ENCODE peak calls at places on chromosome 13, in nine cellular contexts. Y, U, S, O, G, T, K, A and D are unnamed samples.

GRCh38 chr13:94345374-94346195 is 133.9 kb downstream of the DCT start:
- DNase-seq in Y (no peak), U (no peak), S (no peak), O (no peak), G (no peak), T (peak), K (no peak), A (no peak), D (no peak)

GRCh38 chr13:30868806-30869470 is 37.1 kb upstream of the MEDAG start:
- DNase-seq in Y (no peak), U (no peak), S (no peak), O (no peak), G (no peak), T (peak), K (no peak), A (no peak), D (no peak)

GRCh38 chr13:81987159-81987558 is 1646.2 kb upstream of the SPRY2 start:
- DNase-seq in Y (no peak), U (no peak), S (no peak), O (no peak), G (no peak), T (no peak), K (no peak), A (no peak), D (no peak)

GRCh38 chr13:79307866-79308298 is 98.2 kb downstream of the RBM26 start:
- DNase-seq in Y (no peak), U (no peak), S (no peak), O (peak), G (no peak), T (peak), K (no peak), A (peak), D (no peak)

GRCh38 chr13:22193070-22193469 is 522.2 kb downstream of the FGF9 start:
- DNase-seq in Y (no peak), U (no peak), S (no peak), O (no peak), G (no peak), T (no peak), K (no peak), A (no peak), D (no peak)

GRCh38 chr13:39201075-39201630 is 162.9 kb downstream of the NHLRC3 start:
- DNase-seq in Y (no peak), U (no peak), S (no peak), O (peak), G (no peak), T (no peak), K (no peak), A (no peak), D (no peak)

GRCh38 chr13:31227063-31227462 is 27.3 kb downstream of the B3GLCT start:
- DNase-seq in Y (no peak), U (no peak), S (no peak), O (no peak), G (no peak), T (peak), K (no peak), A (no peak), D (no peak)

GRCh38 chr13:23657056-23657455 is 86.8 kb downstream of the TNFRSF19 start:
- DNase-seq in Y (no peak), U (no peak), S (no peak), O (no peak), G (no peak), T (no peak), K (no peak), A (no peak), D (no peak)

GRCh38 chr13:45242070-45242469 is 41.2 kb upstream of the KCTD4 start:
- DNase-seq in Y (no peak), U (no peak), S (peak), O (no peak), G (no peak), T (peak), K (peak), A (peak), D (no peak)

GRCh38 chr13:41273806-41274441 is 10.5 kb upstream of the MTRF1 start:
- DNase-seq in Y (no peak), U (no peak), S (no peak), O (no peak), G (no peak), T (no peak), K (no peak), A (no peak), D (no peak)

GRCh38 chr13:24741016-24741662 is 22.8 kb upstream of the RNF17 start:
- DNase-seq in Y (no peak), U (no peak), S (no peak), O (no peak), G (no peak), T (no peak), K (no peak), A (no peak), D (no peak)
- TF ChIP-seq CTCF in Y (no peak), U (peak), S (no peak), O (no peak), G (no peak), T (no peak), K (no peak), A (no peak), D (no peak)

GRCh38 chr13:26222523-26223046 is 471 bp upstream of the RNF6 start:
- DNase-seq in Y (no peak), U (no peak), S (no peak), O (no peak), G (no peak), T (no peak), K (no peak), A (no peak), D (no peak)
- TF ChIP-seq POLR2A in Y (no peak), U (no peak), S (no peak), O (no peak), G (no peak), T (no peak), K (no peak), A (no peak), D (no peak)

DNA sequence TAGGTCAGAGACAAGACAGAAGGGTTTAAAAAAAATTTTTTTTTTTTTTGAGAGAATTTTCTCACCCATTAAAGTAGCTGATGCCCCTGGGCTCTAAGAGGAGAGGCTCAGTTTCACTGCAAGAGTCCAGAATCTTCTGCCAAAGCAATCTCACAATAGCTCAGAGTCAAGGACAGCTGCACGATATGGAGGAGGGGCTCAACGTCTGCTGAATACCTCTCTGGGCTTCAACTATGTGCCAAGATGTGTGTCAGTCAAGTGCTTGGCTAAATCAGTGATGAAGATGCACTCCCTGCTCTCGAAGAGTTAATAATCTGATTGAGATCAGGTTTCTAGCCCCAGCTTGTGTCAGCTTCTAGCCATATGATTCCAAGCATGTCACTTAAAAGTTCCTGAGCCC is 46.9 kb downstream of the KLF12 start:
- DNase-seq in Y (no peak), U (no peak), S (no peak), O (no peak), G (no peak), T (no peak), K (no peak), A (no peak), D (no peak)
- H3K4me3 ChIP-seq in Y (no peak), U (no peak), S (no peak), O (no peak), G (no peak), T (no peak), K (no peak), A (no peak), D (no peak)

DNA sequence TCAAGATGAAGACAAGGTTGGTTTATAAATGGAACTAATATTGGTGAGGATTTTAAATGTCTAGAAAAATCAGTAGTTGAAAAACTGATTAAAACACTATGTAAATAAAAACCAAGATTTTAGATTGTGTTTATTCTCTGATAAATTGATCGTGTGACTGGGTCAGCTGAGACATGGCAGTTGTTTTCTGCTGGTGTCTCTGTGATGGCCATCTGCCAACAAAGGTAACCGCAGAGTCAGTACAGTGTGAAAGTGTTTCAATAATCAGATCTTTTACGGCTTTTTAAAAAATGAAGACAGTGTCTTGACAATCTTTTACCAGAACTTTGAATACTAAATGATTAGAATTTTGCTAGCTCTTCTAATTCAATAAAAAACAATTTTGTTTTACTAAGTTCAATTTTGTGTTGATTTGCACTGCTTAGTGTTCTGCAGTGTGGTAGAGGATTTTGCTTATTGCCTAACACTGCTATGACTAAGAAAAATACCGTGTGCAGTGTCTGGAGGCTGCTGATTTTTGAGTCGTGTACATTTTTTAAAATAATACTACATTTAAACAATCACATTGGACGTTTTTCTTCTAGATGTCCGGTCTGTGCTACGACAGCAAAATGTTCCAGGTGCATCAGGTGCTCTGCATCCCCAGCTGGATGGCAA is 32.7 kb upstream of the GPR183 start:
- DNase-seq in Y (no peak), U (no peak), S (peak), O (no peak), G (no peak), T (peak), K (no peak), A (peak), D (no peak)
- TF ChIP-seq CTCF in Y (no peak), U (no peak), S (no peak), O (no peak), G (no peak), T (no peak), K (no peak), A (no peak), D (no peak)

GRCh38 chr13:80341098-80341701 is at the start of gene SPRY2:
- DNase-seq in Y (peak), U (no peak), S (peak), O (peak), G (peak), T (peak), K (peak), A (peak), D (peak)

GRCh38 chr13:80339578-80339840 is 1.4 kb downstream of the SPRY2 start:
- DNase-seq in Y (no peak), U (no peak), S (no peak), O (no peak), G (no peak), T (no peak), K (no peak), A (no peak), D (no peak)

GRCh38 chr13:80338781-80339577 is 1.9 kb downstream of the SPRY2 start:
- DNase-seq in Y (peak), U (no peak), S (peak), O (peak), G (peak), T (peak), K (peak), A (peak), D (peak)

GRCh38 chr13:80340643-80341097 is 256 bp downstream of the SPRY2 start:
- DNase-seq in Y (no peak), U (no peak), S (no peak), O (no peak), G (peak), T (peak), K (no peak), A (no peak), D (no peak)

GRCh38 chr13:80339841-80340642 is 884 bp downstream of the SPRY2 start:
- DNase-seq in Y (no peak), U (no peak), S (peak), O (peak), G (no peak), T (peak), K (peak), A (peak), D (peak)
- TF ChIP-seq POLR2A in Y (no peak), U (peak), S (peak), O (no peak), G (no peak), T (no peak), K (peak), A (no peak), D (no peak)

DNA sequence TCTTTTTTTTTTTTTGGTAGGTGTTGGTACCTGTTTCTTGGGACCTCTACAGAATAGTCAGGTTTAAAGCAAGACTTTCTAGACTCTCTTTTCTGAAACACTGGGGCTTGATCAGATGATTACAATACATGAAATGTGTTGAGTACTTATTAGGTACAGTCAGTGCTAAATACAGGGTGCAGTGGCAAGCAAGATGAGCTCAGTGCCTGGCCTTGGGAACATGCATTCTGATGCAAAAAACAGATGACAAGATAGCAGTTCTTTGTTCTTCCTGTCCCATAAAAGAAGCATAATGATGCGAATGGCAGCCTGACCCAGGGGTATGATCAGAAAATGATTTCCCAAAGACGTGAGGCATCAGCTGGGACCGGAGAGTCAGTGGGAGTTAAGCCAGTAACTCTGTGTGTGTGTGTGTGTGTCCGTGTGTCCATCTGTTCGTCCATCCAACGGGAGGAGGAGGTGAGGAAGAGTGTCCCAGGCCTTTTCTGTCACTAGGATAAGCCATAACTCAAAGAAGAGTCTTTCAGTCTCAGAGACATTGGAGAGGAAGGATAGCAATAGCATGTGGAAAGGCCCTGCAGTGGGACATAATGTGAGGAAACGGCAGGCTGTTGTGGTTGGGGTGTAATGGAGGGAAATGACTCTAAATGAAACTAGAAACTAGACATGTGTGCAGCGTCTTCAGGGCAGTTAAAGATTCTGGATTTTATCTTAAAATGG is 32.2 kb downstream of the SLAIN1 start:
- DNase-seq in Y (no peak), U (peak), S (no peak), O (no peak), G (no peak), T (no peak), K (no peak), A (no peak), D (no peak)
- H3K4me3 ChIP-seq in Y (no peak), U (peak), S (no peak), O (no peak), G (no peak), T (no peak), K (no peak), A (no peak), D (no peak)

DNA sequence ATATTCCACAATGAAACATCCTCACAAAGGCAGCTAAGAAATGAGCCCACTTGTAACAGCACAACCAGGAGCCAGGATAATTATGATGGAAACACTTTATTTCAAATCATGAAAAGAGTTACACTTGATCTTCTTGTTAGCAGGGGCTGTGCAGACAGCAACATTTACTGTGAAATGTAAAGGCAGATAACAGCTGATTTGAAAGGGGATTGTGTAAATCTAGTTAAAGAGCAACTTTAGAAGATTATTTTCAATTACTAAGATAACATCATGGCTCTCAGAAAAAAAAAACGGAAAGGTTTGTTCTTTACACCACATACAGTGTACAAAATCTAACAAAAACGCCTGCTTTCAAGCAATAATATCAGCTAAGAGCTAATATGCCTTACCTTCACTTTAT is 22.4 kb downstream of the ENOX1 start:
- DNase-seq in Y (no peak), U (no peak), S (no peak), O (no peak), G (no peak), T (no peak), K (no peak), A (no peak), D (no peak)
- TF ChIP-seq CTCF in Y (no peak), U (no peak), S (no peak), O (no peak), G (no peak), T (no peak), K (no peak), A (no peak), D (no peak)

GRCh38 chr13:20902438-20903163 is at the start of gene XPO4:
- DNase-seq in Y (peak), U (no peak), S (peak), O (peak), G (peak), T (peak), K (peak), A (peak), D (peak)
- TF ChIP-seq POLR2A in Y (peak), U (peak), S (peak), O (peak), G (no peak), T (peak), K (peak), A (no peak), D (no peak)